ENCODE peak calls at places on chromosomes 5 and 9, in five cellular contexts. U, Y, Z, D and I are unnamed samples.

GRCh38 chr5:83831834-83832233 is 111.2 kb upstream of the HAPLN1 start:
- DNase-seq in Z (no peak), D (no peak), U (no peak), Y (no peak), I (no peak)

GRCh38 chr5:78504726-78505431 is 143.7 kb downstream of the LHFPL2 start:
- DNase-seq in D (peak), Y (no peak), U (peak), Z (peak), I (peak)

GRCh38 chr5:131150408-131150807 is 14.6 kb downstream of the HINT1 start:
- DNase-seq in Y (no peak), D (no peak), U (no peak), Z (no peak), I (no peak)

GRCh38 chr9:88370346-88370745 is 17.9 kb upstream of the SPIN1 start:
- DNase-seq in Y (no peak), D (no peak), U (no peak), Z (no peak), I (no peak)

GRCh38 chr5:148730272-148730954 is 76.1 kb upstream of the HTR4 start:
- DNase-seq in Z (no peak), D (no peak), U (no peak), Y (no peak), I (no peak)

GRCh38 chr5:8332666-8333444 is 463.9 kb downstream of the MTRR start:
- DNase-seq in U (no peak), Z (no peak), D (no peak), Y (no peak), I (no peak)

GRCh38 chr5:28414619-28415018 is 1376.2 kb upstream of the CDH9 start:
- DNase-seq in Z (no peak), Y (no peak), D (no peak), U (no peak), I (no peak)

GRCh38 chr5:131393498-131393968 is 129.7 kb downstream of the CDC42SE2 start:
- DNase-seq in D (no peak), Z (no peak), Y (no peak), U (no peak), I (no peak)

GRCh38 chr5:96734871-96735325 is 72.7 kb downstream of the CAST start:
- DNase-seq in U (no peak), Z (no peak), D (no peak), Y (no peak), I (peak)

GRCh38 chr5:132150565-132150964 is 77.0 kb downstream of the CSF2 start:
- DNase-seq in U (no peak), D (no peak), Z (no peak), Y (no peak), I (no peak)

GRCh38 chr5:124554746-124555145 is 191.7 kb downstream of the ZNF608 start:
- DNase-seq in D (no peak), Y (no peak), Z (no peak), U (no peak), I (no peak)

GRCh38 chr5:1010641-1011046 is 2.0 kb downstream of the NKD2 start:
- DNase-seq in Y (peak), D (peak), Z (peak), U (no peak), I (no peak)

GRCh38 chr5:14580037-14581034 is 1.3 kb upstream of the OTULINL start:
- DNase-seq in Z (no peak), U (no peak), Y (no peak), D (peak), I (no peak)

GRCh38 chr5:126972062-126972895 is 58.1 kb downstream of the MARCHF3 start:
- DNase-seq in D (peak), U (no peak), Y (peak), Z (no peak), I (no peak)

GRCh38 chr5:1468247-1468612 is 23.0 kb upstream of the SLC6A3 start:
- DNase-seq in Y (no peak), Z (peak), D (peak), U (no peak), I (no peak)

GRCh38 chr9:95874989-95875304 is 544 bp upstream of the ERCC6L2 start:
- DNase-seq in Y (peak), Z (peak), U (no peak), D (peak), I (no peak)

GRCh38 chr5:179343902-179344300 is 1.4 kb downstream of the ADAMTS2 start:
- DNase-seq in Z (peak), Y (no peak), D (no peak), U (no peak), I (no peak)

GRCh38 chr5:59724482-59725392 is 168.8 kb downstream of the PDE4D start:
- DNase-seq in U (peak), Y (peak), D (peak), Z (no peak), I (no peak)

GRCh38 chr5:35938518-35939227 is at the start of gene CAPSL:
- DNase-seq in Y (peak), D (no peak), U (no peak), Z (no peak), I (peak)

GRCh38 chr5:72244862-72245371 is 75.1 kb downstream of the MRPS27 start:
- DNase-seq in U (no peak), Z (no peak), Y (peak), D (no peak), I (no peak)

GRCh38 chr9:114697951-114698351 is 16.0 kb upstream of the TEX48 start:
- DNase-seq in Z (no peak), Y (no peak), D (no peak), U (no peak), I (no peak)

GRCh38 chr5:136808756-136809155 is 443.4 kb upstream of the TRPC7 start:
- DNase-seq in Z (no peak), U (no peak), Y (no peak), D (no peak), I (no peak)

GRCh38 chr9:84691634-84692033 is 22.1 kb downstream of the NTRK2 start:
- DNase-seq in D (no peak), Y (no peak), U (no peak), Z (no peak), I (no peak)

GRCh38 chr5:96243203-96243602 is 189.8 kb downstream of the PCSK1 start:
- DNase-seq in U (no peak), D (no peak), Y (no peak), Z (no peak), I (no peak)

GRCh38 chr9:78130004-78130403 is 98.4 kb upstream of the GNAQ start:
- DNase-seq in Z (no peak), U (no peak), D (no peak), Y (no peak), I (no peak)

GRCh38 chr5:114782217-114782616 is 387.5 kb downstream of the TRIM36 start:
- DNase-seq in Z (no peak), D (no peak), Y (no peak), U (no peak), I (no peak)

GRCh38 chr9:134366223-134367031 is 40.2 kb downstream of the RXRA start:
- DNase-seq in D (peak), Z (peak), Y (no peak), U (peak), I (no peak)

GRCh38 chr5:98453309-98453708 is 320.2 kb upstream of the RGMB start:
- DNase-seq in Z (no peak), D (no peak), Y (no peak), U (no peak), I (no peak)

GRCh38 chr5:171755354-171755821 is 30.2 kb upstream of the SMIM23 start:
- DNase-seq in U (no peak), D (no peak), Z (no peak), Y (no peak), I (no peak)

GRCh38 chr5:84779206-84779605 is 394.5 kb upstream of the EDIL3 start:
- DNase-seq in Y (no peak), U (no peak), Z (no peak), D (no peak), I (no peak)

GRCh38 chr9:136264803-136265405 is 19.3 kb upstream of the QSOX2 start:
- DNase-seq in Y (no peak), D (no peak), U (no peak), Z (no peak), I (no peak)

DNA sequence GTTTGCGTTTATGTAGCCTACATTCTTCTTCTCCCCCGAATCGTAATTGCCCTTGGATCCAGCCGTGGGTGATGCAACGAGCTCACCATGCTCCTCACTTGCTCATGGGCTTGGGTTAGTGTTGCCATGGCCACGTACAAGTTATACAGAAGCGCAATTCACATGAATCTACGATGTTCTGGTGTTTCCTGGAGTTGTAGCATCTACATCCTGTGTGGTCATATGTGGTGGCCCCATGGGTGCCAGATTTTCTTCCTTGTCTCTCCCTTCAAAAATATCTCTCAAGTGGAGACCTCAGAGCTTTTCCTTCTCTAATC is 115.3 kb downstream of the TLE4 start:
- DNase-seq in Y (no peak), D (peak), Z (no peak), U (no peak), I (no peak)
- H3K27ac ChIP-seq in Y (no peak), D (no peak), Z (no peak), U (peak), I (no peak)

GRCh38 chr9:82598254-82599039 is 464.5 kb downstream of the RASEF start:
- DNase-seq in Y (no peak), Z (no peak), D (no peak), U (no peak), I (no peak)
- H3K27ac ChIP-seq in Y (no peak), Z (no peak), D (no peak), U (no peak), I (no peak)

DNA sequence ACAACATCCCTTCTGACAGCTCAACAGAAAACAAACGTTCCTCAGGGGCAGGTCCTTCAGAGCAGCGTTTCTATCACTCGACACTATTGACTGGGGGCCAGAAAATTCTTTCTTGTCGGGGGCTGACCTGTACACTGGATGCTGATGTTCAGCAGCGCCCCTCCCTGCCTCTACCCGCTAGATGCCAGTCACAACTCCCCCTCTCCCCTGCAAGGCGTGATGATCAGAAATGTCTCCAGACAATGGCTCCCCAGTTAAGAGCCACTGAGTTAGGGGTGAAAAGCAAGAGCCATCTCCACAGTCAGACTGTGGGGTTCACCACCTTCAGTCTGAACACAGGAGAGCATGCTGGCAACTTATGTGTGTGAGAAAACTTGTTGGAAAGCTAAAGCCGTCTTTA is 39.8 kb downstream of the SERINC5 start:
- DNase-seq in U (no peak), D (no peak), Y (no peak), Z (no peak), I (no peak)
- H3K27ac ChIP-seq in U (no peak), D (no peak), Y (no peak), Z (no peak), I (no peak)

GRCh38 chr9:137479315-137479861 is 20.3 kb upstream of the NSMF start:
- DNase-seq in D (no peak), U (no peak), Z (no peak), Y (no peak), I (no peak)

GRCh38 chr9:137480686-137481683 is 21.9 kb upstream of the NSMF start:
- DNase-seq in Y (no peak), Z (peak), U (no peak), D (no peak), I (no peak)

GRCh38 chr9:137484551-137485315 is 25.6 kb upstream of the NSMF start:
- DNase-seq in Z (peak), D (no peak), U (no peak), Y (no peak), I (no peak)

GRCh38 chr9:137479892-137480685 is 21.0 kb upstream of the NSMF start:
- DNase-seq in D (no peak), Y (no peak), U (no peak), Z (peak), I (no peak)

DNA sequence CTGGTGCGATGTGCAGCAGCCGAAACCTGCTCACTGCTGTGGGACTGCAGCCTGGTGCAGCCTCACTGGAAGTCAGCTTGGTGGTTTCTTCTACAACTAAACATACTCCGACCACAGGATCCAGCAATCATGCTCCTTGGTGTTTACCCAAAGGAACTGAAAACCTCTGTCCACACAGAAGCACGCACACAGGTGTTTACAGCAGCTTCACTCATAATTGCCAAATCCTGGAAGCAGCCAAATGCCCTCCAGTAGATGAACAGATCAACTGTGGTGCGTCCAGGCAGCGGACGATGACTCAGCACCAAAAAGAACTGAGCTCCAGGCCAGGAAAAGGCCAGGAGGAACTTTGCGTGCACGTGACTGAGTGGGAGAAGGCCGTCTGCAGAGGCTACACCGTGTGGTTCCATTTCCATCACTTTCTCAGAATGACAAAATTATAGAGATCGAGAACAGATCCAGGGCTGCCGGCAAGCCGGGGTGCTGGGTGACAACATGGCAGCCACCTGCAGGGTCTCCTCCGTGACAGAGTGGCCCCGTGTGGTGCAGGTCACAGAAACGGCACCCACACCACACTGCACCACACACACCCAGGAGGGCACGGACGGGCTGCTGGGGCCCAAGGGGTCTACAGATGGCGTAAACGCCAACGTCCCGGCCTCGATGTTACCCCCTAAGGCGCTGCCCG is 23.1 kb upstream of the NSMF start:
- DNase-seq in D (no peak), Y (peak), Z (peak), U (peak), I (peak)
- H3K27ac ChIP-seq in D (no peak), Y (peak), Z (peak), U (peak), I (no peak)

GRCh38 chr5:142324377-142324870 is 397 bp downstream of the SPRY4 start:
- DNase-seq in U (no peak), D (no peak), Z (no peak), Y (no peak), I (no peak)

GRCh38 chr5:142320851-142321560 is 3.8 kb downstream of the SPRY4 start:
- DNase-seq in Z (no peak), U (no peak), D (no peak), Y (no peak), I (no peak)

GRCh38 chr5:142322403-142322746 is 2.4 kb downstream of the SPRY4 start:
- DNase-seq in Z (no peak), Y (no peak), U (no peak), D (no peak), I (no peak)

GRCh38 chr5:142323480-142324376 is 1.1 kb downstream of the SPRY4 start:
- DNase-seq in Y (no peak), D (peak), Z (no peak), U (no peak), I (no peak)

GRCh38 chr5:142322747-142323479 is 1.9 kb downstream of the SPRY4 start:
- DNase-seq in Y (no peak), U (no peak), D (no peak), Z (no peak), I (no peak)
- H3K27ac ChIP-seq in Y (no peak), U (peak), D (peak), Z (no peak), I (peak)